ENCODE peak calls at places on chromosomes 16 and 17, in four cellular contexts. S is AG09309, R is cardiac muscle cell, J is OCI-LY7. L is an unnamed sample.

GRCh38 chr17:63972796-63973195 is at the start of gene SCN4A:
- DNase-seq in S (no peak), R (no peak), J (no peak), L (no peak)

GRCh38 chr16:22141746-22142145 is 20.6 kb upstream of the SDR42E2 start:
- DNase-seq in S (no peak), R (peak; percentile 24), J (peak; percentile 10), L (no peak)

GRCh38 chr17:58273453-58274104 is 7.2 kb downstream of the MPO start:
- DNase-seq in S (no peak), R (no peak), J (no peak), L (no peak)

GRCh38 chr17:179066-179432 is 2.4 kb downstream of the DOC2B start:
- DNase-seq in S (no peak), R (no peak), J (no peak), L (no peak)

GRCh38 chr16:10579965-10580918 is at the start of gene EMP2:
- DNase-seq in S (no peak), R (peak; percentile 78), J (no peak), L (no peak)

GRCh38 chr17:83062011-83062817 is 17.2 kb upstream of the METRNL start:
- DNase-seq in S (no peak), R (no peak), J (no peak), L (no peak)

GRCh38 chr17:7043544-7044268 is at the start of gene SLC16A11:
- DNase-seq in S (no peak), R (peak; percentile 61), J (no peak), L (no peak)

GRCh38 chr16:1333854-1334719 is 642 bp downstream of the BAIAP3 start:
- DNase-seq in S (no peak), R (no peak), J (no peak), L (no peak)

GRCh38 chr16:87439926-87440325 is 47.8 kb downstream of the MAP1LC3B start:
- DNase-seq in S (no peak), R (no peak), J (no peak), L (no peak)

GRCh38 chr16:55773859-55774549 is 58.9 kb downstream of the CES1 start:
- DNase-seq in S (no peak), R (no peak), J (no peak), L (no peak)

GRCh38 chr16:14511798-14512131 is 118.3 kb downstream of the PARN start:
- DNase-seq in S (no peak), R (no peak), J (no peak), L (no peak)

GRCh38 chr16:83723901-83724300 is 83.9 kb upstream of the HSBP1 start:
- DNase-seq in S (no peak), R (no peak), J (no peak), L (no peak)

GRCh38 chr16:85842848-85843247 is 43.4 kb downstream of the COX4I1 start:
- DNase-seq in S (no peak), R (no peak), J (no peak), L (no peak)

GRCh38 chr16:11672206-11673090 is 4.2 kb downstream of the SNN start:
- DNase-seq in S (no peak), R (no peak), J (peak; percentile 83), L (no peak)

GRCh38 chr17:83192161-83192788 is 112.9 kb downstream of the METRNL start:
- DNase-seq in S (no peak), R (no peak), J (no peak), L (no peak)

GRCh38 chr17:44959821-44960523 is 8.1 kb downstream of the C1QL1 start:
- DNase-seq in S (no peak), R (no peak), J (no peak), L (no peak)

GRCh38 chr16:30668393-30668792 is 10.2 kb downstream of the FBRS start:
- DNase-seq in S (no peak), R (no peak), J (no peak), L (no peak)

GRCh38 chr16:66924527-66925321 is 611 bp downstream of the RRAD start:
- DNase-seq in S (no peak), R (no peak), J (no peak), L (no peak)
- TF ChIP-seq CTCF in S (peak; percentile 18), R (peak; percentile 28), J (no peak), L (peak; percentile 38)

GRCh38 chr16:88651276-88651988 is 579 bp upstream of the CYBA start:
- DNase-seq in S (no peak), R (no peak), J (peak; percentile 97), L (no peak)
- H3K4me3 ChIP-seq in S (peak overlapping the region; percentile 81), R (peak overlapping the region; percentile 63), J (peak overlapping the region; percentile 90), L (peak overlapping the region; percentile 75)

GRCh38 chr16:70472786-70473433 is 18.5 kb downstream of the FCSK start:
- DNase-seq in S (no peak), R (no peak), J (no peak), L (no peak)

GRCh38 chr16:70470141-70470926 is 15.9 kb downstream of the FCSK start:
- DNase-seq in S (no peak), R (no peak), J (no peak), L (no peak)

GRCh38 chr16:70468776-70469525 is 14.6 kb downstream of the FCSK start:
- DNase-seq in S (no peak), R (no peak), J (no peak), L (no peak)

GRCh38 chr16:70473446-70474319 is 19.3 kb downstream of the FCSK start:
- DNase-seq in S (no peak), R (no peak), J (peak; percentile 40), L (no peak)

DNA sequence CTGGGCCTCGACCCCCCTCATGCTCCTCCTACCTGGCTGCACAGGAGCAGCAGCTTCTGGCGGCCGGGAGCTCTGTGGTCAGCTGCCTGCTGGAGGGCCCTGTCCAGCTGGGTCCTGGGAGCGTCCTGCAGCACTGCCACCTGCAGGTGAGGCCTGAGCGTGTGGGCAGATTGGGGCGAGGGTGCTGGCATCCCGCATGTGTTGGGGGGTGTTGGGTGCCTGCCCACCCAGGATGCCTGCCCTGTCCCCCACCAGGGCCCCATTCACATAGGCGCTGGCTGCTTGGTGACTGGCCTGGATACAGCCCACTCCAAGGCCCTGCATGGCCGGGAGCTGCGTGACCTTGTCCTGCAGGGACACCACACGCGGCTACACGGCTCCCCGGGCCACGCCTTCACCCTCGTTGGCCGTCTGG is 16.5 kb downstream of the FCSK start:
- DNase-seq in S (no peak), R (peak; percentile 37), J (no peak), L (no peak)
- TF ChIP-seq CTCF in S (peak; percentile 56), R (peak; percentile 48), J (peak; percentile 27), L (peak; percentile 64)

GRCh38 chr16:6095414-6095813 is 997.8 kb upstream of the EEF2KMT start:
- DNase-seq in S (no peak), R (no peak), J (no peak), L (no peak)
- H3K4me3 ChIP-seq in S (no peak overlapping the region), R (no peak overlapping the region), J (no peak overlapping the region), L (no peak overlapping the region)

GRCh38 chr17:74601944-74602572 is 10.0 kb upstream of the CD300LD start:
- DNase-seq in S (no peak), R (peak; percentile 70), J (peak; percentile 54), L (no peak)
- TF ChIP-seq CTCF in S (peak; percentile 70), R (peak; percentile 85), J (peak; percentile 84), L (peak; percentile 86)

GRCh38 chr16:50547340-50547865 is 793 bp upstream of the NKD1 start:
- DNase-seq in S (no peak), R (peak; percentile 10), J (peak; percentile 46), L (no peak)

GRCh38 chr16:50547944-50548658 is at the start of gene NKD1:
- DNase-seq in S (no peak), R (peak; percentile 55), J (peak; percentile 71), L (no peak)

GRCh38 chr16:50550035-50550434 is 1.8 kb downstream of the NKD1 start:
- DNase-seq in S (no peak), R (no peak), J (no peak), L (no peak)

GRCh38 chr16:50549561-50549915 is 1.3 kb downstream of the NKD1 start:
- DNase-seq in S (no peak), R (no peak), J (no peak), L (no peak)

DNA sequence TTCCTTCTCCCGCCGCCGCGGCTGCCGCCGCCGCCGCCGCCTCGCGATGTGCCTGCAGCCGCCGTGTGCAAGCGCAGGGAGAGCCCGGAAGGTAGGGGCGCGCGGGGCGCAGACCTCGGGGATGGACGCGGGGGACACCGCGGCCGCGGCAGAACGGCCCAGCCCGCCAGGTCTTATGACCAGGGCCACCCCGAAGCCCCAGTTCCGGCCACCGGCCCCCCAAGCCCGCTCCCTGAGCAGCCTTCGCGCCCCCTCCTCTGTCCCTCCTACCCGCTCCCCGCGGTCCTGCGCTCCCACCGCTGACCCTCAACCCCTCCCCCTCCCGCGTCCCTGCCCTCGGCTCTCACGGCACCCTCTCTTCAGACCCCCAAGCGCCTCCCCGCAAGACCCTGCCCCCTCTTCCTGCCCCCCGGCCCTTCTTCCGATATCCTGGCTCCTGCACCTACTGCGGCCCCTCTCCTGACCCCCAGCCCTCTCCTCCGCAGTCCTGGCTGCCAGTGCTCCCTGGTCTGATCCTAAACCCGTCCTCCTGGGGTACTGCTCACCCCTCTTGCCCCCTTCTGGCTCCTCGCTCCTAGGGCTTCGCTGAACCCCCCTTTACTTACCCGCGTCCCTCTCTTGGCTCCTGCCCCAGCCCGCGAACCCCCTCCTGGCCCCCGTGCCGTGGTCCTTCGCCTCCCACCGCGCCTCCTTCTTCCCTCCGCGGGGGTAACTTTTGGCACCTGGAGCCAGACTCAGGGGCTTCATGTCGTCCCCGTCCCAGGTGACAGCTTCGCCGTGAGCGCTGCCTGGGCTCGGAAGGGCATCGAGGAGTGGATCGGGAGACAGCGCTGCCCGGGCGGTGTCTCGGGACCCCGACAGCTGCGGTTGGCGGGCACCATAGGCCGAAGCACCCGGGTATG is 714 bp downstream of the NKD1 start:
- DNase-seq in S (no peak), R (peak; percentile 18), J (no peak), L (no peak)
- H3K4me3 ChIP-seq in S (peak overlapping the region; percentile 24), R (peak overlapping the region; percentile 68), J (peak overlapping the region; percentile 66), L (peak overlapping the region; percentile 13)

DNA sequence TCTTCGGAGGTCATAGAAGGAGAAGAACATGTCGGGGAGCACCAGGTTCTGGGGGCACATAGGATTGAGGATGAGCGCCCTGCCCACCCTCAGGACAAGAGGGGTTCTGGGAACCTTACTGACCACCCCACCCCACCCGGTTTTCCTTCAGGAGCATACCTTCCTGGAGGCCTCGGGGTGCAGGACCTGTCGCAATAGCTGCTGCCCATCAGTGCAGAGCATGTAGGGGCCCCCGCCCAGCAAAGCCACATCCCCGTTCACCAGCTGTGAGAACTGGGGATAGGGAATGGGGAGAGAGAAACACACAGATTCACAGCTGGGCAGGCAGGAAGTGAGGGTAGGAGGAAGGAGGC is 2.1 kb downstream of the ESRP2 start:
- DNase-seq in S (no peak), R (no peak), J (no peak), L (no peak)
- TF ChIP-seq CTCF in S (no peak), R (no peak), J (no peak), L (no peak)

DNA sequence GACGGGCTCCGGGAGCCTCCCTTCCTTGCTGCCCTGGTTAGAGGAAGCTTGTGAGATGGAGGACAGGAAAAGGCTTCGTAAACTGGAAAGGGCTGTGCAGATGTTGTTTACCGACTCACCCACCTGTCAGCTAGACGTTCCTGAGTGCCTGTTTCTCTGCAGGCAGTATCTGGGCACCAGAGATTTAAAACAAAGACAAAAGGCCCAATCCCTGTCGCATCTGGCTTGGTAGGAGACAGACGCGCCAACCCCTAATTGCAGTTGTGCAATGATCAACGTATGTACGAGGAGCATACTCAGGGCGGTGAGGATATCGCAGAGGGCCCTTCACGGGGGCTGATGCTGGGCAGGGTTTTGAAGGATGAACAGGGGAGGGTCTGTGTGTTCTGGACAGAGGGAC is 77.2 kb downstream of the RAI1 start:
- DNase-seq in S (no peak), R (no peak), J (peak; percentile 86), L (no peak)
- H3K4me3 ChIP-seq in S (no peak overlapping the region), R (no peak overlapping the region), J (peak overlapping the region; percentile 61), L (no peak overlapping the region)

GRCh38 chr17:78806451-78806850 is 24.4 kb upstream of the CYTH1 start:
- DNase-seq in S (no peak), R (no peak), J (no peak), L (no peak)
- TF ChIP-seq CTCF in S (peak; percentile 6), R (no peak), J (no peak), L (no peak)